ENCODE peak calls at places on chromosomes 5 and 9, in seven cellular contexts. P, U, Q, H, K, G and O are unnamed samples.

GRCh38 chr9:128722380-128723351 is 1.3 kb downstream of the ZDHHC12 start:
- DNase-seq in P (no peak), U (no peak), Q (no peak), H (no peak), K (no peak), G (no peak), O (no peak)

GRCh38 chr5:132054697-132055440 is 5.6 kb upstream of the IL3 start:
- DNase-seq in P (peak), U (no peak), Q (no peak), H (no peak), K (peak), G (no peak), O (peak)

GRCh38 chr9:92501671-92502393 is 19.5 kb upstream of the ASPN start:
- DNase-seq in P (peak), U (peak), Q (peak), H (no peak), K (peak), G (no peak), O (no peak)

GRCh38 chr9:126361810-126362238 is 35.2 kb downstream of the MVB12B start:
- DNase-seq in P (no peak), U (no peak), Q (no peak), H (no peak), K (no peak), G (no peak), O (no peak)

GRCh38 chr9:78745996-78746395 is 449.1 kb downstream of the PSAT1 start:
- DNase-seq in P (no peak), U (no peak), Q (no peak), H (no peak), K (no peak), G (no peak), O (no peak)

GRCh38 chr9:81826541-81826906 is 101.7 kb upstream of the SPATA31D4 start:
- DNase-seq in P (no peak), U (no peak), Q (no peak), H (no peak), K (peak), G (no peak), O (no peak)

GRCh38 chr5:177473461-177473991 is at the start of gene DBN1:
- DNase-seq in P (peak), U (peak), Q (peak), H (no peak), K (peak), G (peak), O (no peak)

GRCh38 chr9:137619240-137620090 is 660 bp downstream of the EHMT1 start:
- DNase-seq in P (peak), U (peak), Q (no peak), H (no peak), K (peak), G (peak), O (no peak)

GRCh38 chr5:91146905-91147600 is 236.1 kb downstream of the ARRDC3 start:
- DNase-seq in P (no peak), U (peak), Q (no peak), H (peak), K (no peak), G (no peak), O (peak)

GRCh38 chr5:62682059-62682458 is 103.4 kb downstream of the LRRC70 start:
- DNase-seq in P (no peak), U (no peak), Q (no peak), H (no peak), K (no peak), G (no peak), O (no peak)

GRCh38 chr5:56625577-56625976 is 189.8 kb upstream of the MAP3K1 start:
- DNase-seq in P (no peak), U (peak), Q (no peak), H (no peak), K (no peak), G (no peak), O (no peak)

GRCh38 chr5:22693125-22693524 is 160.0 kb downstream of the CDH12 start:
- DNase-seq in P (no peak), U (no peak), Q (no peak), H (no peak), K (no peak), G (no peak), O (no peak)

GRCh38 chr5:74653991-74654390 is 13.5 kb upstream of the ENC1 start:
- DNase-seq in P (no peak), U (no peak), Q (no peak), H (no peak), K (no peak), G (no peak), O (no peak)

GRCh38 chr9:94079236-94079635 is 5.0 kb upstream of the PTPDC1 start:
- DNase-seq in P (no peak), U (no peak), Q (no peak), H (no peak), K (no peak), G (no peak), O (no peak)

GRCh38 chr9:27118916-27119315 is 9.9 kb downstream of the TEK start:
- DNase-seq in P (no peak), U (peak), Q (no peak), H (no peak), K (no peak), G (peak), O (no peak)

GRCh38 chr9:104993291-104993963 is 65.5 kb upstream of the ABCA1 start:
- DNase-seq in P (no peak), U (no peak), Q (no peak), H (no peak), K (peak), G (peak), O (no peak)

GRCh38 chr5:106172681-106173532 is 1497.8 kb downstream of the EFNA5 start:
- DNase-seq in P (no peak), U (no peak), Q (peak), H (no peak), K (no peak), G (peak), O (no peak)

GRCh38 chr5:177040814-177041410 is 18.4 kb downstream of the ZNF346 start:
- DNase-seq in P (no peak), U (peak), Q (no peak), H (no peak), K (no peak), G (no peak), O (no peak)

GRCh38 chr9:36946653-36947052 is 87.4 kb downstream of the PAX5 start:
- DNase-seq in P (no peak), U (peak), Q (no peak), H (no peak), K (no peak), G (no peak), O (no peak)

GRCh38 chr5:143235423-143235822 is 168.1 kb downstream of the NR3C1 start:
- DNase-seq in P (no peak), U (peak), Q (no peak), H (no peak), K (no peak), G (peak), O (no peak)

GRCh38 chr5:179229331-179229761 is 115.9 kb downstream of the ADAMTS2 start:
- DNase-seq in P (no peak), U (no peak), Q (no peak), H (no peak), K (no peak), G (no peak), O (no peak)

GRCh38 chr5:174920906-174921550 is 196.6 kb downstream of the MSX2 start:
- DNase-seq in P (no peak), U (no peak), Q (no peak), H (no peak), K (no peak), G (peak), O (no peak)

GRCh38 chr5:35229076-35230042 is 928 bp downstream of the PRLR start:
- DNase-seq in P (peak), U (peak), Q (peak), H (peak), K (no peak), G (no peak), O (no peak)

GRCh38 chr9:2291980-2292704 is 277.0 kb downstream of the SMARCA2 start:
- DNase-seq in P (no peak), U (peak), Q (peak), H (no peak), K (peak), G (no peak), O (no peak)

GRCh38 chr5:180194410-180195345 is 14.3 kb downstream of the RASGEF1C start:
- DNase-seq in P (no peak), U (no peak), Q (no peak), H (no peak), K (no peak), G (no peak), O (no peak)

GRCh38 chr9:35604578-35605335 is at the start of gene TESK1:
- DNase-seq in P (peak), U (peak), Q (peak), H (no peak), K (peak), G (peak), O (no peak)

GRCh38 chr5:116023619-116024018 is 8.7 kb upstream of the ARL14EPL start:
- DNase-seq in P (no peak), U (no peak), Q (no peak), H (no peak), K (no peak), G (no peak), O (no peak)
- TF ChIP-seq CTCF in P (no peak), U (no peak), Q (no peak), H (no peak), K (no peak), G (no peak), O (no peak)

GRCh38 chr9:8514760-8515159 is 715.2 kb upstream of the DMAC1 start:
- DNase-seq in P (no peak), U (no peak), Q (no peak), H (no peak), K (no peak), G (no peak), O (no peak)
- TF ChIP-seq CTCF in P (no peak), U (no peak), Q (no peak), H (no peak), K (no peak), G (peak), O (no peak)

GRCh38 chr9:40913928-40914673 is 214.4 kb downstream of the FOXD4L6 start:
- DNase-seq in P (no peak), U (no peak), Q (no peak), H (no peak), K (no peak), G (no peak), O (no peak)
- TF ChIP-seq CTCF in P (no peak), U (no peak), Q (no peak), H (no peak), K (no peak), G (no peak), O (no peak)

GRCh38 chr9:95112436-95113280 is 204.9 kb downstream of the FANCC start:
- DNase-seq in P (no peak), U (no peak), Q (no peak), H (no peak), K (no peak), G (no peak), O (no peak)

GRCh38 chr9:95115104-95115503 is 202.4 kb downstream of the FANCC start:
- DNase-seq in P (no peak), U (no peak), Q (no peak), H (no peak), K (no peak), G (no peak), O (no peak)

GRCh38 chr9:95116820-95117204 is 200.7 kb downstream of the FANCC start:
- DNase-seq in P (no peak), U (no peak), Q (no peak), H (no peak), K (no peak), G (no peak), O (no peak)

GRCh38 chr9:95111716-95112115 is 205.8 kb downstream of the FANCC start:
- DNase-seq in P (no peak), U (no peak), Q (no peak), H (no peak), K (no peak), G (no peak), O (no peak)

DNA sequence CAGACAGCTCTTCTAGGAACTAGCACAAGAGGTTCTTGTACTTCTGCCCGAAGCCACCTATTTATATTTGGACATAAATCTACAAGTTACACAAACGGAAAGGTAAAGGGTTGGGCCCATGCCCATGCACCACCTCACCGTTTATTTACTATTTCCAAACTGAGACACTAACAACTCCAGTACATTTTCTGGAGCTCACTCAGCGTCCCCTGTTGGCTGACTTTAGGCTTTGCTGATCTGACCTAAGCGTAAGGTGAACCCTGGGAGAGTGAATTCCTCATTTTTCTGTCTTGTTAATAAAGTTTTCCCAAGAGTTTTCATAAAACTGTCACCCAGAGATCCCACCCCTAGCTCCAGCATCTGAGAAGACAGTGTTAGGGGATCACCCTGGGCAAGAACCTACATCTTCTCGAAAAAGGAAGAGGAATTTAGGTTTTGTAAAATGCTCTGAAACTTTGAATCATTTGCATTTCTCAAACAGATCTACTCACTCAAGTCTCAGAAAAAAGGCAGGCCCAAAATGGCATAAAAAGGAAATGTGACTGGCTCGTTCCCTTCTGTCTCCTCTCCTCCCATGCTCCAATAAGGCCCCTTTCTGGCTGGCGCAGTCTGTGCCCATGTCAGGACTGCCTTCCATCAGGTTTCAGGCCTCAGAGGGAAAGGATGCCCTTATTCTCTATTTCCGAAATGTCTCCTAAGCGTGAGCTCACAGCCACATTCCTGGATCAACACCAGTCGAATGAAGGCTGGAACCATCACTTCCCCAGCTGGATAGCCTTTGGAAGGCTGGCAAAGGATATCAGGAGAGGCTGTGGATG is 201.3 kb downstream of the FANCC start:
- DNase-seq in P (no peak), U (peak), Q (no peak), H (no peak), K (no peak), G (no peak), O (no peak)
- TF ChIP-seq CTCF in P (no peak), U (peak), Q (no peak), H (no peak), K (peak), G (peak), O (no peak)

GRCh38 chr5:27020965-27021364 is 17.4 kb downstream of the CDH9 start:
- DNase-seq in P (no peak), U (peak), Q (no peak), H (no peak), K (no peak), G (no peak), O (no peak)
- TF ChIP-seq CTCF in P (no peak), U (peak), Q (no peak), H (no peak), K (peak), G (peak), O (no peak)

GRCh38 chr9:136353088-136353487 is 10.5 kb downstream of the DNLZ start:
- DNase-seq in P (no peak), U (no peak), Q (no peak), H (no peak), K (no peak), G (no peak), O (no peak)
- TF ChIP-seq CTCF in P (no peak), U (no peak), Q (no peak), H (no peak), K (no peak), G (no peak), O (no peak)